ENCODE peak calls at places on chromosomes 11 and 22, in seven cellular contexts. H is HFF-Myc, S is upper lobe of right lung, T is mucosa of descending colon, Q is fibroblast of lung, X is fibroblast of mammary gland, K is heart left ventricle. W is an unnamed sample.

GRCh38 chr22:46074771-46075551 is 75.4 kb upstream of the PPARA start:
- DNase-seq in H (no peak), S (peak; percentile 69), T (peak; percentile 47), Q (no peak), X (no peak), K (peak; percentile 29), W (peak; percentile 37)

GRCh38 chr22:41517172-41518047 is 26.9 kb downstream of the POLR3H start:
- DNase-seq in H (no peak), S (no peak), T (peak; percentile 74), Q (peak; percentile 63), X (peak; percentile 58), K (no peak), W (peak; percentile 61)

GRCh38 chr11:83007909-83008580 is 63.7 kb downstream of the RAB30 start:
- DNase-seq in H (no peak), S (peak; percentile 67), T (peak; percentile 70), Q (no peak), X (no peak), K (peak; percentile 75), W (no peak)

GRCh38 chr22:35071784-35072183 is 5.8 kb downstream of the ISX start:
- DNase-seq in H (no peak), S (no peak), T (no peak), Q (no peak), X (no peak), K (no peak), W (no peak)

GRCh38 chr22:29476116-29476515 is 3.9 kb upstream of the NEFH start:
- DNase-seq in H (no peak), S (no peak), T (no peak), Q (no peak), X (no peak), K (no peak), W (no peak)

GRCh38 chr11:107999759-108000455 is 8.8 kb upstream of the CUL5 start:
- DNase-seq in H (no peak), S (no peak), T (no peak), Q (peak; percentile 37), X (peak; percentile 35), K (no peak), W (peak; percentile 32)

GRCh38 chr11:94175545-94175944 is 46.9 kb downstream of the PANX1 start:
- DNase-seq in H (no peak), S (no peak), T (no peak), Q (peak; percentile 86), X (peak; percentile 92), K (no peak), W (peak; percentile 86)

GRCh38 chr11:7572001-7572712 is 58.4 kb downstream of the PPFIBP2 start:
- DNase-seq in H (no peak), S (no peak), T (no peak), Q (no peak), X (no peak), K (no peak), W (peak; percentile 27)

GRCh38 chr22:20229916-20230775 is 38.0 kb downstream of the RTN4R start:
- DNase-seq in H (no peak), S (no peak), T (no peak), Q (no peak), X (no peak), K (no peak), W (no peak)

GRCh38 chr22:28995551-28995950 is 66.1 kb downstream of the C22orf31 start:
- DNase-seq in H (no peak), S (no peak), T (no peak), Q (no peak), X (no peak), K (no peak), W (no peak)

GRCh38 chr11:123562829-123563228 is 91.6 kb downstream of the SCN3B start:
- DNase-seq in H (no peak), S (no peak), T (no peak), Q (no peak), X (no peak), K (no peak), W (no peak)
- TF ChIP-seq CTCF in H (no peak), S (no peak), T (no peak), Q (no peak), X (no peak), K (no peak), W (no peak)

DNA sequence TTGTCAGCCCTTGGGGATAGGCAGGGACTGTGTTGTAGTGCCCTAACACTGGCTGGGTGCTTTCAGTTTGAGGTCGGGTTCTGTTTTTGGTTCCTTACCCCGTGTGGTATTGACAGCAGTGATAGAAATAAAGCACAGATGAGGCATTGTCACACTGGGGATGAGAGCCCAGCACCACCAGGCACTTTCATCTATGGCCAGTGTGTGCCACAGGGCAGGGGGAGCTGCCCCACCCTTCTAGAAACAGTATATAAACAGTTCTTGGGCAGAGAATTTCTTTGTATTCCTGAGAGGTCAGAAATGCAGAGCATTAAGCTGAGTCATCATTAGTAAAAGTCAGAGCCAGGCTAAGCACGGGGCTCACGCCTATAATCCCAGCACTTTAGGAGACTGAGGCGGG is 23.1 kb upstream of the CDC42EP2 start:
- DNase-seq in H (no peak), S (no peak), T (no peak), Q (peak; percentile 90), X (peak; percentile 80), K (no peak), W (peak; percentile 87)
- H3K4me3 ChIP-seq in H (peak overlapping the region; percentile 5), S (peak overlapping the region; percentile 35), T (no peak overlapping the region), Q (peak overlapping the region; percentile 10), X (no peak overlapping the region), K (no peak overlapping the region), W (peak overlapping the region; percentile 27)

GRCh38 chr11:12126352-12127019 is 16.1 kb downstream of the MICAL2 start:
- DNase-seq in H (peak; percentile 35), S (peak; percentile 77), T (no peak), Q (peak; percentile 88), X (peak; percentile 95), K (no peak), W (peak; percentile 76)
- TF ChIP-seq CTCF in H (no peak), S (peak; percentile 14), T (no peak), Q (no peak), X (peak; percentile 9), K (no peak), W (no peak)

DNA sequence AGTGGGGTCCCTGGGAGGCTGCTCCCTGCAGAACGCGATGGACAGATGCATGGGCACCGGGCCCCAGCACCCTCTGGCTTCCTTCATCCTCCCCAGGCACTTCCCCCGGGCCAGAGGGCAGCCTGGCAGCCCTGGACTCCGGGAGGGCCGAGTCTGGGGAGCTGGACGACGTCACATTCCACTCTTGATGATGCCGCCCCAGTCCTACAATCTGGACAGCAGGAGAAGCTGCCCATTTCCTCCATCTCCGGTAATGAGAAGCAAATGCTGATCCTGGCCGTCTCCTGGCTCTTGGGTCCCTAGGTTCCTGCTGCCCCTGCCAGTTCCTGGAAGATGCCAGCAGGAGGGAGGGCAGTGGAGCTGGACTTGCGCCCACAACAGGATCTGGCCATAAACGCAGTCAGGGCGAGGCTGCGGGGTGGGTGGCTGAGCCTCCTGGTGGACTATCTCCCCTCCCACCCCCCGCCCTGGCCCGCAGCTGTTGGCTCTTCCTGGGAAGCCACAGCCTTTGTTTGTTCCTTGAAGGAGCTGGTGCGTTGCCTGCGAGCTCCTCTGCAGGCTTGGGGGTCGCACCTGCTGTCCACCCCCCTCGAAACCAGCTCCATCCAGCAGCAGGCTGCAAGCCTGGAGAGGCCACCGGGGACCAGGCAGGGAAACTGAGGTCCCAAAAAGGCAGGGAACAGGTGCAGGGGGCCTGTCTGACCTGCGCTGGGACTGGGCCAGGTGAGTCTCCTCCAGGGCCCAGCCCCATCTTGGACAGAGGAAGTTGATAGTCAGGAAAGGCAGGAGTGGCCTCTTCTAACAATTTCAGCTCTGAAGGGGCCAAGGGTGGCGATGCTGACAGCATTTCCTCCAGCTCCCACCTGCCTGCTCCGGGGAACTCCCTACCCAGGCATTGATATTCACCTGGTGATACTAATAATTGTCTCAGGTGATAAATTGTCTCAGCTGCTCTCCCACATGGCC is 17.9 kb upstream of the MUC6 start:
- DNase-seq in H (peak; percentile 14), S (peak; percentile 64), T (peak; percentile 91), Q (no peak), X (peak; percentile 27), K (no peak), W (peak; percentile 40)
- H3K4me3 ChIP-seq in H (no peak overlapping the region), S (no peak overlapping the region), T (no peak overlapping the region), Q (no peak overlapping the region), X (no peak overlapping the region), K (no peak overlapping the region), W (no peak overlapping the region)

GRCh38 chr11:62545437-62546243 is 966 bp downstream of the AHNAK start:
- DNase-seq in H (peak; percentile 90), S (peak; percentile 95), T (peak; percentile 95), Q (peak; percentile 93), X (peak; percentile 93), K (peak; percentile 95), W (peak; percentile 94)
- TF ChIP-seq CTCF in H (no peak), S (no peak), T (no peak), Q (no peak), X (no peak), K (peak; percentile 12), W (no peak)

GRCh38 chr11:33375688-33376311 is 118.6 kb downstream of the HIPK3 start:
- DNase-seq in H (no peak), S (no peak), T (no peak), Q (peak; percentile 33), X (peak; percentile 17), K (no peak), W (peak; percentile 41)
- H3K4me3 ChIP-seq in H (peak within 1 kb of the TSS; percentile 52), S (peak within 1 kb of the TSS; percentile 33), T (no peak within 1 kb of the TSS), Q (peak within 1 kb of the TSS; percentile 32), X (peak within 1 kb of the TSS; percentile 52), K (peak within 1 kb of the TSS; percentile 55), W (peak within 1 kb of the TSS; percentile 66)

DNA sequence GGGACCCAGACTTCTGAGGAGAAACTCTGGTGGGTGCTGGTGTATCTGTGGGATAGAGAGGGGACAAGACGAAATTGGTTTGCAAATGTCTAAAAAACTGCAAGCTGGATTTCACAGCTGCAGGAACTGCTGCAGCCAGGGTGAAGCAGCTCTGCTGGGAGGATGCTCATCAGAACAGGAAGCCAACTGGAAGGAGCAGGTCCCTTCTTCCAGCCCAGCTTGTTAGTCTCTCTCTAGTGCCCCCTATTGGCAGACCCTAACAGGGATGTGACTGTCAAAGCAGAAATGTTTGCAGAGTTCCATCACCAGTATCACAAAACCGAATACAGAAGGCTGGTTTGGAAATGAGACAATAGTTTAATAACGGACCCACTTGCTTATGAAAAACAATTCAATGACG is 74.8 kb upstream of the SLC22A12 start:
- DNase-seq in H (no peak), S (no peak), T (no peak), Q (no peak), X (no peak), K (no peak), W (no peak)
- TF ChIP-seq CTCF in H (peak; percentile 37), S (peak; percentile 15), T (no peak), Q (no peak), X (peak; percentile 12), K (no peak), W (peak; percentile 8)

W was measured in cardiac fibroblast.